ENCODE peak calls at places on chromosomes 3 and 15, in four cellular contexts. One of them, this sample, is unnamed.

GRCh38 chr3:59937206-59937605 is 887.4 kb upstream of the CFAP20DC start:
- DNase-seq in ecto neural progenitor cell: no peak
- DNase-seq in naive thymus-derived CD8-positive, alpha-beta T cell: no peak
- DNase-seq in cardiac muscle cell: peak; percentile 32
- DNase-seq in this sample: no peak

GRCh38 chr15:25739687-25740121 is 123.4 kb downstream of the ATP10A start:
- DNase-seq in ecto neural progenitor cell: peak; percentile 47
- DNase-seq in naive thymus-derived CD8-positive, alpha-beta T cell: peak; percentile 13
- DNase-seq in cardiac muscle cell: peak; percentile 46
- DNase-seq in this sample: peak; percentile 57

GRCh38 chr15:50883903-50884302 is 24.6 kb upstream of the AP4E1 start:
- DNase-seq in ecto neural progenitor cell: no peak
- DNase-seq in naive thymus-derived CD8-positive, alpha-beta T cell: no peak
- DNase-seq in cardiac muscle cell: no peak
- DNase-seq in this sample: no peak

GRCh38 chr15:31360843-31361763 is 34.5 kb downstream of the KLF13 start:
- DNase-seq in ecto neural progenitor cell: no peak
- DNase-seq in naive thymus-derived CD8-positive, alpha-beta T cell: peak; percentile 84
- DNase-seq in cardiac muscle cell: no peak
- DNase-seq in this sample: no peak

GRCh38 chr3:124234852-124235252 is 242.9 kb upstream of the ROPN1 start:
- DNase-seq in ecto neural progenitor cell: no peak
- DNase-seq in naive thymus-derived CD8-positive, alpha-beta T cell: no peak
- DNase-seq in cardiac muscle cell: no peak
- DNase-seq in this sample: no peak

GRCh38 chr3:37772773-37773291 is 88.8 kb upstream of the CTDSPL start:
- DNase-seq in ecto neural progenitor cell: no peak
- DNase-seq in naive thymus-derived CD8-positive, alpha-beta T cell: no peak
- DNase-seq in cardiac muscle cell: peak; percentile 31
- DNase-seq in this sample: peak; percentile 87

GRCh38 chr3:115789480-115789879 is 166.2 kb downstream of the GAP43 start:
- DNase-seq in ecto neural progenitor cell: no peak
- DNase-seq in naive thymus-derived CD8-positive, alpha-beta T cell: no peak
- DNase-seq in cardiac muscle cell: no peak
- DNase-seq in this sample: no peak

GRCh38 chr3:80063535-80063934 is 295.7 kb upstream of the ROBO1 start:
- DNase-seq in ecto neural progenitor cell: no peak
- DNase-seq in naive thymus-derived CD8-positive, alpha-beta T cell: no peak
- DNase-seq in cardiac muscle cell: no peak
- DNase-seq in this sample: no peak

GRCh38 chr3:160739079-160739478 is 17.0 kb upstream of the PPM1L start:
- DNase-seq in ecto neural progenitor cell: no peak
- DNase-seq in naive thymus-derived CD8-positive, alpha-beta T cell: no peak
- DNase-seq in cardiac muscle cell: no peak
- DNase-seq in this sample: no peak

GRCh38 chr3:10726787-10727186 is 89.2 kb upstream of the SLC6A11 start:
- DNase-seq in ecto neural progenitor cell: peak; percentile 12
- DNase-seq in naive thymus-derived CD8-positive, alpha-beta T cell: no peak
- DNase-seq in cardiac muscle cell: no peak
- DNase-seq in this sample: peak; percentile 17

This sample was measured in islet precursor cell.